ENCODE peak calls at places on chromosome 12, in nine cellular contexts. One of them, this sample, is unnamed.

GRCh38 chr12:131833896-131834641 is 5.9 kb downstream of the MMP17 start:
- DNase-seq in activated T-cell treated with anti-CD3 and anti-CD28 coated beads for 4 hours: no peak
- DNase-seq in G401: no peak
- DNase-seq in transverse colon: no peak
- DNase-seq in stimulated activated effector memory CD8-positive, alpha-beta T cell treated with anti-CD3 and anti-CD28 coated beads, Interleukin-12 subunit alpha, Interleukin-12 subunit beta, amount 100 ng/mL, for 72 hours: no peak
- DNase-seq in posterior cingulate gyrus: peak
- DNase-seq in ACHN: peak
- DNase-seq in heart right ventricle: no peak
- DNase-seq in endothelial cell: no peak
- DNase-seq in this sample: no peak

GRCh38 chr12:117060236-117060926 is 38.8 kb downstream of the TESC start:
- DNase-seq in G401: peak
- DNase-seq in posterior cingulate gyrus: no peak
- DNase-seq in heart right ventricle: no peak
- DNase-seq in transverse colon: no peak
- DNase-seq in ACHN: no peak
- DNase-seq in endothelial cell: no peak
- DNase-seq in activated T-cell treated with anti-CD3 and anti-CD28 coated beads for 4 hours: no peak
- DNase-seq in stimulated activated effector memory CD8-positive, alpha-beta T cell treated with anti-CD3 and anti-CD28 coated beads, Interleukin-12 subunit alpha, Interleukin-12 subunit beta, amount 100 ng/mL, for 72 hours: no peak
- DNase-seq in this sample: peak

GRCh38 chr12:59079029-59079428 is 158.7 kb upstream of the LRIG3 start:
- DNase-seq in activated T-cell treated with anti-CD3 and anti-CD28 coated beads for 4 hours: no peak
- DNase-seq in stimulated activated effector memory CD8-positive, alpha-beta T cell treated with anti-CD3 and anti-CD28 coated beads, Interleukin-12 subunit alpha, Interleukin-12 subunit beta, amount 100 ng/mL, for 72 hours: no peak
- DNase-seq in transverse colon: no peak
- DNase-seq in posterior cingulate gyrus: no peak
- DNase-seq in endothelial cell: no peak
- DNase-seq in G401: no peak
- DNase-seq in ACHN: no peak
- DNase-seq in heart right ventricle: no peak
- DNase-seq in this sample: no peak

GRCh38 chr12:117038023-117038680 is 61.1 kb downstream of the TESC start:
- DNase-seq in stimulated activated effector memory CD8-positive, alpha-beta T cell treated with anti-CD3 and anti-CD28 coated beads, Interleukin-12 subunit alpha, Interleukin-12 subunit beta, amount 100 ng/mL, for 72 hours: no peak
- DNase-seq in transverse colon: no peak
- DNase-seq in endothelial cell: no peak
- DNase-seq in posterior cingulate gyrus: peak
- DNase-seq in heart right ventricle: no peak
- DNase-seq in activated T-cell treated with anti-CD3 and anti-CD28 coated beads for 4 hours: no peak
- DNase-seq in ACHN: no peak
- DNase-seq in G401: no peak
- DNase-seq in this sample: no peak

GRCh38 chr12:29638528-29638927 is 141.0 kb upstream of the OVCH1 start:
- DNase-seq in G401: no peak
- DNase-seq in endothelial cell: no peak
- DNase-seq in activated T-cell treated with anti-CD3 and anti-CD28 coated beads for 4 hours: no peak
- DNase-seq in transverse colon: no peak
- DNase-seq in stimulated activated effector memory CD8-positive, alpha-beta T cell treated with anti-CD3 and anti-CD28 coated beads, Interleukin-12 subunit alpha, Interleukin-12 subunit beta, amount 100 ng/mL, for 72 hours: no peak
- DNase-seq in heart right ventricle: no peak
- DNase-seq in ACHN: no peak
- DNase-seq in posterior cingulate gyrus: no peak
- DNase-seq in this sample: no peak

GRCh38 chr12:32120419-32120818 is 13.8 kb downstream of the BICD1 start:
- DNase-seq in transverse colon: no peak
- DNase-seq in endothelial cell: no peak
- DNase-seq in activated T-cell treated with anti-CD3 and anti-CD28 coated beads for 4 hours: no peak
- DNase-seq in posterior cingulate gyrus: no peak
- DNase-seq in ACHN: peak
- DNase-seq in G401: no peak
- DNase-seq in stimulated activated effector memory CD8-positive, alpha-beta T cell treated with anti-CD3 and anti-CD28 coated beads, Interleukin-12 subunit alpha, Interleukin-12 subunit beta, amount 100 ng/mL, for 72 hours: no peak
- DNase-seq in heart right ventricle: no peak
- DNase-seq in this sample: no peak

GRCh38 chr12:74111688-74112360 is 425.8 kb upstream of the ATXN7L3B start:
- DNase-seq in activated T-cell treated with anti-CD3 and anti-CD28 coated beads for 4 hours: no peak
- DNase-seq in endothelial cell: peak
- DNase-seq in G401: peak
- DNase-seq in ACHN: peak
- DNase-seq in stimulated activated effector memory CD8-positive, alpha-beta T cell treated with anti-CD3 and anti-CD28 coated beads, Interleukin-12 subunit alpha, Interleukin-12 subunit beta, amount 100 ng/mL, for 72 hours: no peak
- DNase-seq in posterior cingulate gyrus: peak
- DNase-seq in heart right ventricle: no peak
- DNase-seq in transverse colon: no peak
- DNase-seq in this sample: no peak

GRCh38 chr12:27333311-27334009 is 824 bp downstream of the BMAL2 start:
- DNase-seq in stimulated activated effector memory CD8-positive, alpha-beta T cell treated with anti-CD3 and anti-CD28 coated beads, Interleukin-12 subunit alpha, Interleukin-12 subunit beta, amount 100 ng/mL, for 72 hours: peak
- DNase-seq in activated T-cell treated with anti-CD3 and anti-CD28 coated beads for 4 hours: peak
- DNase-seq in transverse colon: peak
- DNase-seq in heart right ventricle: peak
- DNase-seq in ACHN: peak
- DNase-seq in posterior cingulate gyrus: peak
- DNase-seq in G401: peak
- DNase-seq in endothelial cell: peak
- DNase-seq in this sample: no peak

GRCh38 chr12:92973614-92974013 is 44.5 kb upstream of the EEA1 start:
- DNase-seq in G401: no peak
- DNase-seq in transverse colon: no peak
- DNase-seq in endothelial cell: no peak
- DNase-seq in stimulated activated effector memory CD8-positive, alpha-beta T cell treated with anti-CD3 and anti-CD28 coated beads, Interleukin-12 subunit alpha, Interleukin-12 subunit beta, amount 100 ng/mL, for 72 hours: no peak
- DNase-seq in ACHN: peak
- DNase-seq in heart right ventricle: no peak
- DNase-seq in activated T-cell treated with anti-CD3 and anti-CD28 coated beads for 4 hours: no peak
- DNase-seq in posterior cingulate gyrus: no peak
- DNase-seq in this sample: peak

GRCh38 chr12:19704966-19705365 is 265.7 kb downstream of the AEBP2 start:
- DNase-seq in G401: no peak
- DNase-seq in activated T-cell treated with anti-CD3 and anti-CD28 coated beads for 4 hours: no peak
- DNase-seq in transverse colon: no peak
- DNase-seq in endothelial cell: no peak
- DNase-seq in posterior cingulate gyrus: no peak
- DNase-seq in stimulated activated effector memory CD8-positive, alpha-beta T cell treated with anti-CD3 and anti-CD28 coated beads, Interleukin-12 subunit alpha, Interleukin-12 subunit beta, amount 100 ng/mL, for 72 hours: no peak
- DNase-seq in heart right ventricle: no peak
- DNase-seq in ACHN: no peak
- DNase-seq in this sample: no peak

GRCh38 chr12:1367731-1368285 is 226.6 kb downstream of the FBXL14 start:
- DNase-seq in transverse colon: no peak
- DNase-seq in ACHN: no peak
- DNase-seq in activated T-cell treated with anti-CD3 and anti-CD28 coated beads for 4 hours: no peak
- DNase-seq in heart right ventricle: no peak
- DNase-seq in endothelial cell: no peak
- DNase-seq in stimulated activated effector memory CD8-positive, alpha-beta T cell treated with anti-CD3 and anti-CD28 coated beads, Interleukin-12 subunit alpha, Interleukin-12 subunit beta, amount 100 ng/mL, for 72 hours: no peak
- DNase-seq in G401: no peak
- DNase-seq in posterior cingulate gyrus: no peak
- DNase-seq in this sample: no peak

GRCh38 chr12:102765736-102766135 is 151.3 kb downstream of the PAH start:
- DNase-seq in transverse colon: no peak
- DNase-seq in heart right ventricle: no peak
- DNase-seq in activated T-cell treated with anti-CD3 and anti-CD28 coated beads for 4 hours: no peak
- DNase-seq in endothelial cell: no peak
- DNase-seq in posterior cingulate gyrus: no peak
- DNase-seq in stimulated activated effector memory CD8-positive, alpha-beta T cell treated with anti-CD3 and anti-CD28 coated beads, Interleukin-12 subunit alpha, Interleukin-12 subunit beta, amount 100 ng/mL, for 72 hours: no peak
- DNase-seq in G401: peak
- DNase-seq in ACHN: no peak
- DNase-seq in this sample: no peak

GRCh38 chr12:104805186-104805585 is 152.9 kb downstream of the SLC41A2 start:
- DNase-seq in stimulated activated effector memory CD8-positive, alpha-beta T cell treated with anti-CD3 and anti-CD28 coated beads, Interleukin-12 subunit alpha, Interleukin-12 subunit beta, amount 100 ng/mL, for 72 hours: no peak
- DNase-seq in activated T-cell treated with anti-CD3 and anti-CD28 coated beads for 4 hours: no peak
- DNase-seq in G401: no peak
- DNase-seq in ACHN: peak
- DNase-seq in heart right ventricle: no peak
- DNase-seq in endothelial cell: no peak
- DNase-seq in transverse colon: no peak
- DNase-seq in posterior cingulate gyrus: no peak
- DNase-seq in this sample: no peak

GRCh38 chr12:119088917-119089667 is 89.6 kb upstream of the HSPB8 start:
- DNase-seq in posterior cingulate gyrus: no peak
- DNase-seq in ACHN: no peak
- DNase-seq in activated T-cell treated with anti-CD3 and anti-CD28 coated beads for 4 hours: no peak
- DNase-seq in stimulated activated effector memory CD8-positive, alpha-beta T cell treated with anti-CD3 and anti-CD28 coated beads, Interleukin-12 subunit alpha, Interleukin-12 subunit beta, amount 100 ng/mL, for 72 hours: no peak
- DNase-seq in G401: no peak
- DNase-seq in heart right ventricle: no peak
- DNase-seq in endothelial cell: no peak
- DNase-seq in transverse colon: no peak
- DNase-seq in this sample: no peak